ENCODE peak calls at places on chromosomes 13 and 19, in nine cellular contexts. One of them, this sample, is unnamed.
A peak's percentile ranks its signal among the peaks of the same experiment; 100 is the strongest.

GRCh38 chr13:34767778-34768177 is 174.3 kb upstream of the NBEA start:
- DNase-seq in frontal cortex: no peak
- DNase-seq in AG09319: no peak
- DNase-seq in fibroblast of mammary gland: no peak
- DNase-seq in osteoblast: no peak
- DNase-seq in occipital lobe: no peak
- DNase-seq in AG08396: no peak
- DNase-seq in H54: no peak
- DNase-seq in dorsolateral prefrontal cortex: no peak
- DNase-seq in this sample: no peak

GRCh38 chr19:11152318-11153062 is 3.1 kb downstream of the SPC24 start:
- DNase-seq in frontal cortex: no peak
- DNase-seq in AG09319: no peak
- DNase-seq in fibroblast of mammary gland: peak; percentile 96
- DNase-seq in osteoblast: peak; percentile 95
- DNase-seq in occipital lobe: peak; percentile 24
- DNase-seq in AG08396: peak; percentile 60
- DNase-seq in H54: peak; percentile 44
- DNase-seq in dorsolateral prefrontal cortex: no peak
- DNase-seq in this sample: no peak

GRCh38 chr19:56139847-56140582 is 1.1 kb upstream of the ZNF444 start:
- DNase-seq in frontal cortex: no peak
- DNase-seq in AG09319: no peak
- DNase-seq in fibroblast of mammary gland: no peak
- DNase-seq in osteoblast: peak; percentile 48
- DNase-seq in occipital lobe: no peak
- DNase-seq in AG08396: no peak
- DNase-seq in H54: no peak
- DNase-seq in dorsolateral prefrontal cortex: no peak
- DNase-seq in this sample: no peak

GRCh38 chr19:7934766-7935165 is 8.7 kb downstream of the TIMM44 start:
- DNase-seq in frontal cortex: no peak
- DNase-seq in AG09319: no peak
- DNase-seq in fibroblast of mammary gland: no peak
- DNase-seq in osteoblast: peak; percentile 34
- DNase-seq in occipital lobe: no peak
- DNase-seq in AG08396: no peak
- DNase-seq in H54: no peak
- DNase-seq in dorsolateral prefrontal cortex: peak; percentile 48
- DNase-seq in this sample: no peak

GRCh38 chr19:1085676-1086442 is 9.3 kb downstream of the POLR2E start:
- DNase-seq in frontal cortex: no peak
- DNase-seq in AG09319: no peak
- DNase-seq in fibroblast of mammary gland: no peak
- DNase-seq in osteoblast: no peak
- DNase-seq in occipital lobe: no peak
- DNase-seq in AG08396: no peak
- DNase-seq in H54: no peak
- DNase-seq in dorsolateral prefrontal cortex: no peak
- DNase-seq in this sample: no peak

GRCh38 chr19:947707-948533 is 22.1 kb downstream of the ARID3A start:
- DNase-seq in frontal cortex: no peak
- DNase-seq in AG09319: no peak
- DNase-seq in fibroblast of mammary gland: no peak
- DNase-seq in osteoblast: no peak
- DNase-seq in occipital lobe: no peak
- DNase-seq in AG08396: no peak
- DNase-seq in H54: no peak
- DNase-seq in dorsolateral prefrontal cortex: no peak
- DNase-seq in this sample: no peak

GRCh38 chr13:33090755-33091454 is 74.7 kb downstream of the KL start:
- DNase-seq in frontal cortex: no peak
- DNase-seq in AG09319: no peak
- DNase-seq in fibroblast of mammary gland: no peak
- DNase-seq in osteoblast: no peak
- DNase-seq in occipital lobe: no peak
- DNase-seq in AG08396: no peak
- DNase-seq in H54: no peak
- DNase-seq in dorsolateral prefrontal cortex: no peak
- DNase-seq in this sample: no peak

GRCh38 chr19:10797541-10798256 is 38.3 kb downstream of the TMED1 start:
- DNase-seq in frontal cortex: peak; percentile 61
- DNase-seq in AG09319: no peak
- DNase-seq in fibroblast of mammary gland: no peak
- DNase-seq in osteoblast: no peak
- DNase-seq in occipital lobe: peak; percentile 35
- DNase-seq in AG08396: no peak
- DNase-seq in H54: no peak
- DNase-seq in dorsolateral prefrontal cortex: peak; percentile 75
- DNase-seq in this sample: peak; percentile 93

GRCh38 chr13:114286808-114287207 is 5.4 kb downstream of the UPF3A start:
- DNase-seq in frontal cortex: no peak
- DNase-seq in AG09319: no peak
- DNase-seq in fibroblast of mammary gland: no peak
- DNase-seq in osteoblast: peak; percentile 96
- DNase-seq in occipital lobe: no peak
- DNase-seq in AG08396: peak; percentile 52
- DNase-seq in H54: no peak
- DNase-seq in dorsolateral prefrontal cortex: no peak
- DNase-seq in this sample: no peak

GRCh38 chr13:98496239-98496668 is 80.7 kb downstream of the STK24 start:
- DNase-seq in frontal cortex: no peak
- DNase-seq in AG09319: no peak
- DNase-seq in fibroblast of mammary gland: peak; percentile 55
- DNase-seq in osteoblast: no peak
- DNase-seq in occipital lobe: no peak
- DNase-seq in AG08396: no peak
- DNase-seq in H54: no peak
- DNase-seq in dorsolateral prefrontal cortex: no peak
- DNase-seq in this sample: no peak

GRCh38 chr13:79307866-79308298 is 98.2 kb downstream of the RBM26 start:
- DNase-seq in frontal cortex: no peak
- DNase-seq in AG09319: no peak
- DNase-seq in fibroblast of mammary gland: peak; percentile 52
- DNase-seq in osteoblast: no peak
- DNase-seq in occipital lobe: peak; percentile 16
- DNase-seq in AG08396: peak; percentile 14
- DNase-seq in H54: no peak
- DNase-seq in dorsolateral prefrontal cortex: peak; percentile 78
- DNase-seq in this sample: no peak

GRCh38 chr13:60627071-60627686 is 230.2 kb downstream of the TDRD3 start:
- DNase-seq in frontal cortex: peak; percentile 8
- DNase-seq in AG09319: no peak
- DNase-seq in fibroblast of mammary gland: peak; percentile 18
- DNase-seq in osteoblast: peak; percentile 58
- DNase-seq in occipital lobe: no peak
- DNase-seq in AG08396: peak; percentile 25
- DNase-seq in H54: peak; percentile 7
- DNase-seq in dorsolateral prefrontal cortex: no peak
- DNase-seq in this sample: no peak

GRCh38 chr19:47447470-47448359 is 24.0 kb downstream of the SLC8A2 start:
- DNase-seq in frontal cortex: peak; percentile 74
- DNase-seq in AG09319: no peak
- DNase-seq in fibroblast of mammary gland: peak; percentile 41
- DNase-seq in osteoblast: peak; percentile 87
- DNase-seq in occipital lobe: peak; percentile 52
- DNase-seq in AG08396: peak; percentile 67
- DNase-seq in H54: no peak
- DNase-seq in dorsolateral prefrontal cortex: peak; percentile 64
- DNase-seq in this sample: peak; percentile 62

GRCh38 chr19:35000647-35001501 is 751 bp downstream of the GRAMD1A start:
- DNase-seq in frontal cortex: peak; percentile 52
- DNase-seq in AG09319: no peak
- DNase-seq in fibroblast of mammary gland: peak; percentile 40
- DNase-seq in osteoblast: peak; percentile 94
- DNase-seq in occipital lobe: no peak
- DNase-seq in AG08396: peak; percentile 68
- DNase-seq in H54: peak; percentile 65
- DNase-seq in dorsolateral prefrontal cortex: no peak
- DNase-seq in this sample: peak; percentile 86

GRCh38 chr19:778910-779653 is 18.2 kb upstream of the PTBP1 start:
- DNase-seq in frontal cortex: no peak
- DNase-seq in AG09319: peak; percentile 82
- DNase-seq in fibroblast of mammary gland: peak; percentile 96
- DNase-seq in osteoblast: peak; percentile 95
- DNase-seq in occipital lobe: no peak
- DNase-seq in AG08396: peak; percentile 85
- DNase-seq in H54: peak; percentile 79
- DNase-seq in dorsolateral prefrontal cortex: no peak
- DNase-seq in this sample: no peak

GRCh38 chr13:112619730-112620639 is 32.0 kb upstream of the TUBGCP3 start:
- DNase-seq in frontal cortex: no peak
- DNase-seq in AG09319: no peak
- DNase-seq in fibroblast of mammary gland: peak; percentile 2
- DNase-seq in osteoblast: no peak
- DNase-seq in occipital lobe: no peak
- DNase-seq in AG08396: no peak
- DNase-seq in H54: no peak
- DNase-seq in dorsolateral prefrontal cortex: no peak
- DNase-seq in this sample: no peak

GRCh38 chr19:558770-559439 is 13.5 kb upstream of the BSG start:
- DNase-seq in frontal cortex: no peak
- DNase-seq in AG09319: no peak
- DNase-seq in fibroblast of mammary gland: no peak
- DNase-seq in osteoblast: no peak
- DNase-seq in occipital lobe: no peak
- DNase-seq in AG08396: no peak
- DNase-seq in H54: no peak
- DNase-seq in dorsolateral prefrontal cortex: no peak
- DNase-seq in this sample: no peak

GRCh38 chr13:67033170-67033569 is 197.0 kb downstream of the PCDH9 start:
- DNase-seq in frontal cortex: no peak
- DNase-seq in AG09319: no peak
- DNase-seq in fibroblast of mammary gland: no peak
- DNase-seq in osteoblast: peak; percentile 17
- DNase-seq in occipital lobe: no peak
- DNase-seq in AG08396: no peak
- DNase-seq in H54: no peak
- DNase-seq in dorsolateral prefrontal cortex: no peak
- DNase-seq in this sample: no peak

GRCh38 chr19:3275068-3275582 is 50.7 kb downstream of the CELF5 start:
- DNase-seq in frontal cortex: no peak
- DNase-seq in AG09319: no peak
- DNase-seq in fibroblast of mammary gland: no peak
- DNase-seq in osteoblast: peak; percentile 93
- DNase-seq in occipital lobe: no peak
- DNase-seq in AG08396: peak; percentile 70
- DNase-seq in H54: peak; percentile 76
- DNase-seq in dorsolateral prefrontal cortex: no peak
- DNase-seq in this sample: no peak

GRCh38 chr19:58538257-58539168 is 5.4 kb upstream of the TRIM28 start:
- DNase-seq in frontal cortex: no peak
- DNase-seq in AG09319: no peak
- DNase-seq in fibroblast of mammary gland: no peak
- DNase-seq in osteoblast: peak; percentile 21
- DNase-seq in occipital lobe: no peak
- DNase-seq in AG08396: no peak
- DNase-seq in H54: no peak
- DNase-seq in dorsolateral prefrontal cortex: no peak
- DNase-seq in this sample: no peak

GRCh38 chr13:70959376-70959775 is 851.1 kb upstream of the KLHL1 start:
- DNase-seq in frontal cortex: no peak
- DNase-seq in AG09319: no peak
- DNase-seq in fibroblast of mammary gland: no peak
- DNase-seq in osteoblast: no peak
- DNase-seq in occipital lobe: no peak
- DNase-seq in AG08396: no peak
- DNase-seq in H54: no peak
- DNase-seq in dorsolateral prefrontal cortex: no peak
- DNase-seq in this sample: no peak

GRCh38 chr13:35378939-35379338 is 97.5 kb downstream of the MAB21L1 start:
- DNase-seq in frontal cortex: no peak
- DNase-seq in AG09319: no peak
- DNase-seq in fibroblast of mammary gland: peak; percentile 8
- DNase-seq in osteoblast: no peak
- DNase-seq in occipital lobe: no peak
- DNase-seq in AG08396: no peak
- DNase-seq in H54: no peak
- DNase-seq in dorsolateral prefrontal cortex: no peak
- DNase-seq in this sample: no peak

GRCh38 chr13:31094331-31095015 is 67.2 kb downstream of the HSPH1 start:
- DNase-seq in frontal cortex: no peak
- DNase-seq in AG09319: no peak
- DNase-seq in fibroblast of mammary gland: no peak
- DNase-seq in osteoblast: peak; percentile 25
- DNase-seq in occipital lobe: no peak
- DNase-seq in AG08396: no peak
- DNase-seq in H54: no peak
- DNase-seq in dorsolateral prefrontal cortex: no peak
- DNase-seq in this sample: no peak